ENCODE peak calls at places on chromosomes 1 and 21, in six cellular contexts. Z, A, E, W, J and N are unnamed samples.

GRCh38 chr21:41472769-41473548 is 35.0 kb downstream of the TMPRSS2 start:
- DNase-seq in A (no peak), E (no peak), Z (no peak), W (no peak), J (no peak), N (no peak)

GRCh38 chr21:31988492-31989285 is 115.9 kb downstream of the HUNK start:
- DNase-seq in J (no peak), Z (no peak), E (no peak), A (no peak), W (no peak), N (no peak)

GRCh38 chr1:199959033-199959774 is 68.3 kb upstream of the NR5A2 start:
- DNase-seq in J (no peak), A (no peak), E (no peak), Z (no peak), W (no peak), N (no peak)

GRCh38 chr1:3940081-3940755 is 40.1 kb upstream of the C1orf174 start:
- DNase-seq in E (no peak), J (no peak), A (no peak), W (no peak), Z (no peak), N (no peak)

GRCh38 chr1:39238476-39238875 is 34.0 kb downstream of the MACF1 start:
- DNase-seq in W (peak; percentile 96), Z (peak; percentile 93), A (no peak), E (no peak), J (no peak), N (no peak)

GRCh38 chr1:36589006-36589405 is 106.3 kb upstream of the CSF3R start:
- DNase-seq in E (no peak), A (no peak), J (no peak), Z (no peak), W (no peak), N (no peak)

GRCh38 chr21:35179990-35180557 is 131.0 kb upstream of the RUNX1 start:
- DNase-seq in W (peak; percentile 63), Z (peak; percentile 58), A (peak; percentile 54), J (no peak), E (no peak), N (no peak)

GRCh38 chr1:51693420-51694144 is 76.7 kb downstream of the OSBPL9 start:
- DNase-seq in J (no peak), E (no peak), A (no peak), W (peak; percentile 34), Z (no peak), N (no peak)

GRCh38 chr1:175865041-175865766 is 121.8 kb upstream of the TNR start:
- DNase-seq in A (no peak), E (no peak), J (no peak), Z (no peak), W (no peak), N (no peak)

GRCh38 chr1:207919523-207920210 is 8.7 kb upstream of the CD34 start:
- DNase-seq in J (no peak), E (no peak), Z (no peak), A (no peak), W (peak; percentile 46), N (no peak)

GRCh38 chr1:64474639-64475038 is 4.7 kb downstream of the CACHD1 start:
- DNase-seq in Z (no peak), E (peak; percentile 68), W (no peak), A (no peak), J (no peak), N (no peak)

GRCh38 chr1:17603091-17603841 is 63.8 kb downstream of the ARHGEF10L start:
- DNase-seq in E (no peak), W (no peak), Z (peak; percentile 0), J (no peak), A (no peak), N (no peak)

GRCh38 chr1:12454406-12455391 is 163.3 kb downstream of the DHRS3 start:
- DNase-seq in W (peak; percentile 82), E (peak; percentile 90), J (no peak), Z (peak; percentile 73), A (no peak), N (no peak)
- H3K27ac ChIP-seq in W (no peak overlapping the region), E (peak overlapping the region; percentile 78), J (peak overlapping the region; percentile 50), Z (peak overlapping the region; percentile 80), A (peak overlapping the region; percentile 1), N (peak overlapping the region; percentile 65)

DNA sequence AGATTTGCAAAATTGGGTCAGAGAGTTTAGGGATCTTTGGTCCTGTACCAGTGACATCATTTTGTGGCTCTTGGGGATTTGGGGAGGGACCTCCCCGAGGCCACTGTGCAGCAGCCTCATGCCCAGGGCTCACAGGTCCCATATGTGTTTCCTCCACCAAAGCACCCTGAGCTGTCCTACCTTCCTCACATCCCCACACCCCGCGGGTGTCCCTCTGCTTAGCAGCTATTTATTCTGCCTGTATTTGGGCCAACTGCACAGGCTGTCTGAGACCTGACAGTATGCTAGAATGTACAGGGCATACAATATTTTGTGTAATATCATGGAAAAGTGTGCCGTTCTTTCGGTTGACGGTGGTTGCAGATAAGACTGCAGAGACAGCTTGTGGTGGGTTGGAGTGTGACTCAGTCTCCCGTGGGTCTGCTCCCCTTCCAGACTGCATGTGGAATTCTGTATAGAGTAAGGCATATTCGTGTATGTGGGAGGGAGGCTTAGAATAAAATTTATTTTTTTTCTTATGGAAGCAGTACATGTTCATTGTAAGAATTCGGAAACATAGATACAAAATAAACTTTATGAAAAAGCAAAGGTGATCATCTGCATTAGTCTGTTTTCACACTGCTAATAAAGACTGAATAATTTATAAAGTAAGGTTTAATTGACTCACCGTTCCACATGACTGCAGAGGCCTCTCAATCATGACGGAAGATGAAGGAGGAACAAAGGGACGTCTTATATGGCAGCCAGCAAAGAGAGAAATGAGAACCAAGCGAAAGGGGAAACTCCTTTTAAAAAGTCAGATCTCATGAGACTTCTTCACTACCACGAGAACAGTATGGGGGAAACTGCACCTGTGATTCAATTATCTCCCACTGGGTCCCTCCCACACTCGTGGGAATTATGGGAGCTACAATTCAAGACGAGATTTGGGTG is 84.4 kb downstream of the ADARB1 start:
- DNase-seq in A (no peak), J (no peak), E (no peak), Z (no peak), W (no peak), N (no peak)
- H3K4me1 ChIP-seq in A (peaks cover 14% of the 10 kb centered on the region), J (no peaks in the 10 kb centered on the region), E (peaks cover 34% of the 10 kb centered on the region), Z (peaks cover 20% of the 10 kb centered on the region), W (peaks cover 8% of the 10 kb centered on the region), N (no peaks in the 10 kb centered on the region)

GRCh38 chr1:2545754-2546514 is 10.2 kb upstream of the TNFRSF14 start:
- DNase-seq in J (peak; percentile 78), E (peak; percentile 94), W (peak; percentile 65), A (peak; percentile 92), Z (peak; percentile 98), N (peak; percentile 88)

GRCh38 chr1:2548068-2548589 is 8.0 kb upstream of the TNFRSF14 start:
- DNase-seq in A (peak; percentile 79), W (peak; percentile 71), Z (peak; percentile 100), E (peak; percentile 91), J (peak; percentile 72), N (no peak)

GRCh38 chr1:2544875-2545638 is 11.1 kb upstream of the TNFRSF14 start:
- DNase-seq in Z (peak; percentile 92), J (no peak), E (no peak), A (no peak), W (no peak), N (no peak)

GRCh38 chr1:2547210-2548067 is 8.7 kb upstream of the TNFRSF14 start:
- DNase-seq in E (no peak), W (no peak), A (peak; percentile 68), Z (no peak), J (no peak), N (no peak)

GRCh38 chr1:2546515-2547209 is 9.5 kb upstream of the TNFRSF14 start:
- DNase-seq in W (peak; percentile 62), E (peak; percentile 94), J (peak; percentile 68), Z (peak; percentile 99), A (peak; percentile 95), N (peak; percentile 89)
- H3K4me3 ChIP-seq in W (peak overlapping the region; percentile 13), E (peak overlapping the region; percentile 64), J (peak overlapping the region; percentile 46), Z (peak overlapping the region; percentile 74), A (peak overlapping the region; percentile 41), N (peak overlapping the region; percentile 38)

DNA sequence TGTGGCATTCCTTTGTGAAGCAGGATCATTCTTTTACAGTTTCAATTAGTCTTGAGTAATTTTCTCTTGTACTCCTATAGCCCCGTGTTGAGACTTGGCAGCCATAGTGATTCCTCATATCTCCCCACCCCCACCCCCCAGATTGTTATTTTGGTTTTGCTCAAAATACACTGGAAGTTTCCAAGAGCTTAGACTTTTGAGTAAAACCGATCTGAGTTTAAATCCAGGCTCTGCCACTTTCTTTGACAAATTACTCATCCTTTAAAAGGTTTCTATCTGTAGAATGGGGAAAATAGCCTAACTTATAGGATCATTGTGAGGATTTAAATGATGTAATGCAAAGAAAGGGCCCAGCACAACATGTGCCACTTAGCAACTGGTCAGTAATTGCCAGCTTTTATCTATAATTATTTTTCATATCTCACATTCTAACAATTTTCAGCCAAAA is 53.1 kb upstream of the RC3H1 start:
- DNase-seq in Z (no peak), W (peak; percentile 37), J (no peak), E (no peak), A (no peak), N (no peak)
- H3K27ac ChIP-seq in Z (no peak overlapping the region), W (no peak overlapping the region), J (no peak overlapping the region), E (no peak overlapping the region), A (no peak overlapping the region), N (no peak overlapping the region)

GRCh38 chr1:150578278-150579109 is 916 bp downstream of the MCL1 start:
- DNase-seq in W (peak; percentile 93), E (peak; percentile 79), Z (peak; percentile 77), A (peak; percentile 36), J (no peak), N (peak; percentile 70)
- H3K4me1 ChIP-seq in W (peaks cover 31% of the 10 kb centered on the region), E (peaks cover 21% of the 10 kb centered on the region), Z (peaks cover 30% of the 10 kb centered on the region), A (peaks cover 44% of the 10 kb centered on the region), J (peaks cover 27% of the 10 kb centered on the region), N (peaks cover 32% of the 10 kb centered on the region)

GRCh38 chr1:229098361-229098760 is 172.6 kb upstream of the RAB4A start:
- DNase-seq in W (no peak), Z (no peak), A (no peak), J (no peak), E (no peak), N (no peak)

GRCh38 chr1:229095325-229095724 is 175.6 kb upstream of the RAB4A start:
- DNase-seq in A (no peak), E (no peak), J (no peak), Z (no peak), W (no peak), N (no peak)

GRCh38 chr1:229098903-229099578 is 171.9 kb upstream of the RAB4A start:
- DNase-seq in A (no peak), J (no peak), E (no peak), Z (no peak), W (no peak), N (no peak)

GRCh38 chr1:229094476-229095311 is 176.2 kb upstream of the RAB4A start:
- DNase-seq in A (no peak), Z (no peak), W (peak; percentile 78), E (no peak), J (peak; percentile 28), N (no peak)

DNA sequence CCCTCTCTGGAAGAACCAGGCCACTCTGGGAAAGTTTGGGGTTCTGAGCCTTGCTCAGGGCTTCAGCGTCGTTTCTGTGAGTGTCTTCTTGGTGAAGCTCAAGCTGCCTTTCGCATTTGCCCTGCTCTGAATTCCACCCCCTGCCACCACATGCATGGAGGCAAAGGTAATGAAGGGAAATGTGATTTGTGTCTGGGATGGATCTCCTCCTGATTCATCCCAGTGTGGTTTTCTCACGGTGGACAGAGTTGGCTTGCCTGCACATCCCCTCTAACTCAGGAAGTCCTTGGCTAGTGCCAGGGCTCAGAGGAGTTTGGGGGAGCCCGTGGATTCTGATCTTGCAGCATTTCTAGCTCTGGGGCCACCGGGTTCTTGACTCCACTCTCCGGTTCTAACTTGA is 173.6 kb upstream of the RAB4A start:
- DNase-seq in E (no peak), W (no peak), J (no peak), Z (no peak), A (no peak), N (no peak)
- H3K4me3 ChIP-seq in E (no peak overlapping the region), W (no peak overlapping the region), J (no peak overlapping the region), Z (no peak overlapping the region), A (no peak overlapping the region), N (no peak overlapping the region)